ENCODE peak calls at places on chromosomes 13 and 19, in five cellular contexts. One of them, this sample, is unnamed. For H3K4me1 and H3K36me3, the result is how much of the 10 kb centered on the place peaks cover.

GRCh38 chr19:579111-579841 is 6.9 kb downstream of the BSG start:
- ATAC-seq in HepG2: no peak
- ATAC-seq in K562: no peak
- ATAC-seq in GM12878: no peak
- ATAC-seq in upper lobe of left lung: no peak
- ATAC-seq in this sample: no peak

GRCh38 chr13:94192576-94192975 is 286.9 kb downstream of the DCT start:
- ATAC-seq in HepG2: peak
- ATAC-seq in K562: no peak
- ATAC-seq in GM12878: peak
- ATAC-seq in upper lobe of left lung: peak
- ATAC-seq in this sample: no peak

GRCh38 chr13:51154029-51154555 is 43.0 kb upstream of the C13orf42 start:
- ATAC-seq in HepG2: no peak
- ATAC-seq in K562: peak
- ATAC-seq in GM12878: no peak
- ATAC-seq in upper lobe of left lung: peak
- ATAC-seq in this sample: peak

GRCh38 chr13:23776698-23777570 is 112.3 kb downstream of the MIPEP start:
- ATAC-seq in HepG2: no peak
- ATAC-seq in K562: no peak
- ATAC-seq in GM12878: peak
- ATAC-seq in upper lobe of left lung: peak
- ATAC-seq in this sample: no peak

GRCh38 chr13:100650321-100650720 is 24.3 kb downstream of the TMTC4 start:
- ATAC-seq in HepG2: no peak
- ATAC-seq in K562: no peak
- ATAC-seq in GM12878: no peak
- ATAC-seq in upper lobe of left lung: no peak
- ATAC-seq in this sample: no peak

GRCh38 chr19:37997911-37998344 is 90.9 kb downstream of the SIPA1L3 start:
- ATAC-seq in HepG2: no peak
- ATAC-seq in K562: no peak
- ATAC-seq in GM12878: no peak
- ATAC-seq in upper lobe of left lung: peak
- ATAC-seq in this sample: peak

GRCh38 chr19:17554968-17555479 is 425 bp upstream of the COLGALT1 start:
- ATAC-seq in HepG2: no peak
- ATAC-seq in K562: peak
- ATAC-seq in GM12878: peak
- ATAC-seq in upper lobe of left lung: no peak
- ATAC-seq in this sample: no peak

GRCh38 chr19:34482380-34483250 is 1.1 kb downstream of the WTIP start:
- ATAC-seq in HepG2: peak
- ATAC-seq in K562: no peak
- ATAC-seq in GM12878: no peak
- ATAC-seq in upper lobe of left lung: peak
- ATAC-seq in this sample: peak

GRCh38 chr19:14061751-14062557 is at the start of gene PALM3:
- ATAC-seq in HepG2: peak
- ATAC-seq in K562: no peak
- ATAC-seq in GM12878: no peak
- ATAC-seq in upper lobe of left lung: peak
- ATAC-seq in this sample: no peak

GRCh38 chr19:4448147-4448985 is 9.2 kb downstream of the UBXN6 start:
- ATAC-seq in HepG2: no peak
- ATAC-seq in K562: no peak
- ATAC-seq in GM12878: no peak
- ATAC-seq in upper lobe of left lung: no peak
- ATAC-seq in this sample: no peak

GRCh38 chr13:44109986-44110640 is 230.4 kb downstream of the LACC1 start:
- ATAC-seq in HepG2: no peak
- ATAC-seq in K562: no peak
- ATAC-seq in GM12878: no peak
- ATAC-seq in upper lobe of left lung: no peak
- ATAC-seq in this sample: no peak

GRCh38 chr19:6672693-6673290 is 2.8 kb upstream of the TNFSF14 start:
- ATAC-seq in HepG2: no peak
- ATAC-seq in K562: no peak
- ATAC-seq in GM12878: no peak
- ATAC-seq in upper lobe of left lung: no peak
- ATAC-seq in this sample: no peak

GRCh38 chr13:52945348-52945747 is 83.3 kb upstream of the OLFM4 start:
- ATAC-seq in HepG2: no peak
- ATAC-seq in K562: no peak
- ATAC-seq in GM12878: no peak
- ATAC-seq in upper lobe of left lung: peak
- ATAC-seq in this sample: no peak

GRCh38 chr13:49220856-49221614 is 897 bp downstream of the MLNR start:
- ATAC-seq in HepG2: no peak
- ATAC-seq in K562: no peak
- ATAC-seq in GM12878: no peak
- ATAC-seq in upper lobe of left lung: peak
- ATAC-seq in this sample: peak

GRCh38 chr13:52177276-52177675 is 17.9 kb upstream of the NEK3 start:
- ATAC-seq in HepG2: no peak
- ATAC-seq in K562: no peak
- ATAC-seq in GM12878: no peak
- ATAC-seq in upper lobe of left lung: no peak
- ATAC-seq in this sample: no peak

GRCh38 chr19:7395360-7395781 is 46.6 kb downstream of the ARHGEF18 start:
- ATAC-seq in HepG2: peak
- ATAC-seq in K562: peak
- ATAC-seq in GM12878: peak
- ATAC-seq in upper lobe of left lung: peak
- ATAC-seq in this sample: peak

GRCh38 chr13:99650410-99650809 is 149.1 kb downstream of the TM9SF2 start:
- ATAC-seq in HepG2: no peak
- ATAC-seq in K562: no peak
- ATAC-seq in GM12878: no peak
- ATAC-seq in upper lobe of left lung: no peak
- ATAC-seq in this sample: no peak

GRCh38 chr13:99647593-99647980 is 146.3 kb downstream of the TM9SF2 start:
- ATAC-seq in HepG2: no peak
- ATAC-seq in K562: no peak
- ATAC-seq in GM12878: no peak
- ATAC-seq in upper lobe of left lung: no peak
- ATAC-seq in this sample: no peak

GRCh38 chr13:99646866-99647592 is 145.8 kb downstream of the TM9SF2 start:
- ATAC-seq in HepG2: no peak
- ATAC-seq in K562: no peak
- ATAC-seq in GM12878: no peak
- ATAC-seq in upper lobe of left lung: no peak
- ATAC-seq in this sample: no peak

GRCh38 chr13:99648905-99649304 is 147.6 kb downstream of the TM9SF2 start:
- ATAC-seq in HepG2: no peak
- ATAC-seq in K562: no peak
- ATAC-seq in GM12878: no peak
- ATAC-seq in upper lobe of left lung: no peak
- ATAC-seq in this sample: no peak

DNA sequence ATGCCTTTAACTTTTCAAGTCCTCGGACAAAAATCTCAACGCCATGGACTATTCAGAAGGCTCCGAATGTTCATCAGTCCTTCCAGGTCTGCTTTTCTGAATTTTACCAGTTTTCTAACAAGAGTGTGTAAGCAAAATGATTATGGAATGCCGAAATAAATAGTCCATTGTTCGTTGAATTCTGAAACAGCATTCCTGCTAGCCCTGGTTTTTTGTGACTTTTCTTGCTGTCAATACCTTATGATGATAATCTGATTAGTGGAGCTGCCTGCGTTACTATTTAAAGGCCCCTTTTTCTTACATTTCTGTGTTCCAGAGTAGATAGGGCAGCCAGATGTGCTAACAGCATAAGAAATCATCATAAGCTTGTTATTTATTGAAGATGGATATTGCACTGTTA is 147.0 kb downstream of the TM9SF2 start:
- ATAC-seq in HepG2: no peak
- ATAC-seq in K562: no peak
- ATAC-seq in GM12878: no peak
- ATAC-seq in upper lobe of left lung: no peak
- ATAC-seq in this sample: no peak
- H3K4me1 ChIP-seq in HepG2: under half
- H3K4me1 ChIP-seq in K562: under half
- H3K4me1 ChIP-seq in GM12878: under half
- H3K4me1 ChIP-seq in upper lobe of left lung: under half
- H3K4me1 ChIP-seq in this sample: under half

GRCh38 chr19:44684892-44685847 is 13.8 kb upstream of the CEACAM16 start:
- ATAC-seq in HepG2: no peak
- ATAC-seq in K562: peak
- ATAC-seq in GM12878: peak
- ATAC-seq in upper lobe of left lung: peak
- ATAC-seq in this sample: peak
- TF ChIP-seq EP300 in HepG2: no peak
- TF ChIP-seq EP300 in K562: peak
- TF ChIP-seq EP300 in GM12878: no peak
- TF ChIP-seq EP300 in upper lobe of left lung: no peak
- TF ChIP-seq EP300 in this sample: no peak

GRCh38 chr19:1817553-1818179 is 5.6 kb upstream of the ATP8B3 start:
- ATAC-seq in HepG2: no peak
- ATAC-seq in K562: no peak
- ATAC-seq in GM12878: no peak
- ATAC-seq in upper lobe of left lung: no peak
- ATAC-seq in this sample: no peak

GRCh38 chr19:1819211-1819975 is 7.3 kb upstream of the ATP8B3 start:
- ATAC-seq in HepG2: no peak
- ATAC-seq in K562: no peak
- ATAC-seq in GM12878: no peak
- ATAC-seq in upper lobe of left lung: no peak
- ATAC-seq in this sample: no peak

GRCh38 chr19:1819976-1820255 is 7.8 kb upstream of the ATP8B3 start:
- ATAC-seq in HepG2: no peak
- ATAC-seq in K562: no peak
- ATAC-seq in GM12878: no peak
- ATAC-seq in upper lobe of left lung: no peak
- ATAC-seq in this sample: no peak

GRCh38 chr19:1816530-1817298 is 4.6 kb upstream of the ATP8B3 start:
- ATAC-seq in HepG2: no peak
- ATAC-seq in K562: no peak
- ATAC-seq in GM12878: no peak
- ATAC-seq in upper lobe of left lung: no peak
- ATAC-seq in this sample: no peak

DNA sequence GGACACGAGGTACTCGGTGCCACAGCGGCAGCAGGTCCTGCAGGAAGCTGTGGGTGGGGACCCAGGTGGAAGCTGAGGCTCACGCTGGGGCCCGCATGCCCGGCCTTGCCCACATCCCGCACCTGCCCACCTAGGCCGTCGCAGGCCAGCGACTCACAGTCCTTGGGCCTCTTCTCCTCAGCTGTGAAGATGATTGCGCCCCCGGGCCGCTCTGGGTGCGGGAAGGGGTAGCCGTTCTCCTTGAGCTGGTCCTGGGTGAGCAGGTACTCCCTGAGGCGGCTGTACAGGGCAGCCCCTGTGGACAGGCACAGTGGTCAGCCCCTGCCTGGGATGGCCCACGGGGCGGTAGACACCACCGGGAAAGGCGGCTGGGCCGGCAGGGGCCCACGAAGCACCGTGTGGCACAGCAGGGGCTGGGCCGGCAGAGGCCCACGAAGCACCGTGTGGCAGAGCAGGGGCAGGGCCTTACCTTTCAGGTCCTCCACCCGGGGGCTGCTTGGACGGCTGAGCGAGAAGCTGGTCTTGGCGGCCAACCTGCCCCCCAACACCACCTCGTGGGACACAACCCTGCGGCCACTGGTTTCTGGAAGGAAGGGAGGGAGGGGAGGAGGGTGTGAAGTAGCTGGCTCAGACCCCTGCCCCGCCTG is 6.6 kb upstream of the ATP8B3 start:
- ATAC-seq in HepG2: no peak
- ATAC-seq in K562: no peak
- ATAC-seq in GM12878: no peak
- ATAC-seq in upper lobe of left lung: no peak
- ATAC-seq in this sample: no peak
- H3K36me3 ChIP-seq in HepG2: under half
- H3K36me3 ChIP-seq in K562: half or more
- H3K36me3 ChIP-seq in GM12878: under half
- H3K36me3 ChIP-seq in upper lobe of left lung: half or more
- H3K36me3 ChIP-seq in this sample: under half

GRCh38 chr19:2039959-2040646 is 10.9 kb downstream of the MKNK2 start:
- ATAC-seq in HepG2: no peak
- ATAC-seq in K562: no peak
- ATAC-seq in GM12878: no peak
- ATAC-seq in upper lobe of left lung: no peak
- ATAC-seq in this sample: no peak

GRCh38 chr19:2040647-2041435 is 10.2 kb downstream of the MKNK2 start:
- ATAC-seq in HepG2: no peak
- ATAC-seq in K562: no peak
- ATAC-seq in GM12878: no peak
- ATAC-seq in upper lobe of left lung: no peak
- ATAC-seq in this sample: no peak

GRCh38 chr19:2041686-2042484 is 9.2 kb downstream of the MKNK2 start:
- ATAC-seq in HepG2: no peak
- ATAC-seq in K562: peak
- ATAC-seq in GM12878: peak
- ATAC-seq in upper lobe of left lung: peak
- ATAC-seq in this sample: peak

GRCh38 chr19:2042485-2043268 is 8.4 kb downstream of the MKNK2 start:
- ATAC-seq in HepG2: no peak
- ATAC-seq in K562: peak
- ATAC-seq in GM12878: peak
- ATAC-seq in upper lobe of left lung: peak
- ATAC-seq in this sample: no peak

DNA sequence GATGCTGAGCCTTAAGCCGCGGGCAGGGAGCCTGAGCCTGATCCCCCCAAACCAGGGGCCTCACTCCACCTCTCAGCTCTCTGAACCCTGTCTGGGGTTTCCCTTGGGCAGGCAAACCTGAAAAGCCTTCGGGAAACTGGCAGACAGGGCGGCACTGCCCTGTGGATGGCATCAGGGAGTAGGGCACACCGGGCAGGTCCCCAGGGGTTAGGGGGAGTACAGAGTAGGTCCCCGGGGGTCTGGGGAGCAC is 9.7 kb downstream of the MKNK2 start:
- ATAC-seq in HepG2: no peak
- ATAC-seq in K562: no peak
- ATAC-seq in GM12878: no peak
- ATAC-seq in upper lobe of left lung: no peak
- ATAC-seq in this sample: no peak
- H3K4me1 ChIP-seq in HepG2: under half
- H3K4me1 ChIP-seq in K562: half or more
- H3K4me1 ChIP-seq in GM12878: under half
- H3K4me1 ChIP-seq in upper lobe of left lung: half or more
- H3K4me1 ChIP-seq in this sample: under half